ENCODE peak calls at places on chromosomes 7 and 10, in nine cellular contexts. B, F, N, R, C, X, H, P and W are unnamed samples.

GRCh38 chr10:98394855-98395440 is 20.0 kb downstream of the PYROXD2 start:
- DNase-seq in B (no peak), F (no peak), N (no peak), R (no peak), C (no peak), X (no peak), H (peak), P (no peak), W (no peak)

GRCh38 chr10:107727762-107728317 is 563.3 kb upstream of the SORCS1 start:
- DNase-seq in B (peak), F (no peak), N (no peak), R (no peak), C (no peak), X (no peak), H (peak), P (no peak), W (no peak)

GRCh38 chr10:48231178-48231577 is 43.3 kb downstream of the FRMPD2 start:
- DNase-seq in B (no peak), F (no peak), N (no peak), R (no peak), C (no peak), X (no peak), H (no peak), P (no peak), W (no peak)

GRCh38 chr10:118840071-118840775 is 85.5 kb upstream of the CACUL1 start:
- DNase-seq in B (peak), F (no peak), N (peak), R (no peak), C (no peak), X (no peak), H (no peak), P (no peak), W (no peak)

GRCh38 chr10:103739039-103739764 is 116.2 kb downstream of the SH3PXD2A start:
- DNase-seq in B (peak), F (peak), N (no peak), R (no peak), C (no peak), X (no peak), H (peak), P (peak), W (peak)

GRCh38 chr10:75043256-75044121 is 68.0 kb upstream of the SAMD8 start:
- DNase-seq in B (no peak), F (no peak), N (no peak), R (peak), C (peak), X (no peak), H (no peak), P (no peak), W (peak)

GRCh38 chr7:69906309-69906995 is 308.2 kb downstream of the AUTS2 start:
- DNase-seq in B (no peak), F (no peak), N (no peak), R (no peak), C (no peak), X (no peak), H (peak), P (no peak), W (no peak)

GRCh38 chr7:44261239-44261638 is 60.5 kb downstream of the YKT6 start:
- DNase-seq in B (no peak), F (no peak), N (no peak), R (no peak), C (no peak), X (no peak), H (no peak), P (no peak), W (no peak)

GRCh38 chr10:129780901-129781795 is 182.9 kb downstream of the EBF3 start:
- DNase-seq in B (no peak), F (no peak), N (no peak), R (no peak), C (no peak), X (peak), H (no peak), P (no peak), W (no peak)

GRCh38 chr7:121531175-121532070 is 135.3 kb upstream of the FAM3C start:
- DNase-seq in B (peak), F (no peak), N (no peak), R (no peak), C (no peak), X (no peak), H (no peak), P (no peak), W (no peak)

GRCh38 chr7:128145191-128145590 is 95.9 kb upstream of the LEP start:
- DNase-seq in B (no peak), F (no peak), N (no peak), R (no peak), C (no peak), X (no peak), H (no peak), P (no peak), W (no peak)

GRCh38 chr7:44318296-44318695 is 7.1 kb downstream of the CAMK2B start:
- DNase-seq in B (no peak), F (no peak), N (no peak), R (no peak), C (no peak), X (no peak), H (no peak), P (no peak), W (no peak)

GRCh38 chr7:142477079-142477651 is 219.3 kb upstream of the PRSS58 start:
- DNase-seq in B (no peak), F (no peak), N (no peak), R (no peak), C (no peak), X (no peak), H (peak), P (no peak), W (no peak)

GRCh38 chr10:60299961-60300883 is 89.5 kb downstream of the ANK3 start:
- DNase-seq in B (no peak), F (no peak), N (no peak), R (no peak), C (no peak), X (no peak), H (no peak), P (peak), W (peak)

GRCh38 chr7:23696916-23697441 is 13.0 kb upstream of the STK31 start:
- DNase-seq in B (peak), F (no peak), N (peak), R (peak), C (peak), X (peak), H (peak), P (peak), W (peak)

GRCh38 chr7:149874644-149875028 is 867 bp downstream of the ATP6V0E2 start:
- DNase-seq in B (peak), F (no peak), N (no peak), R (no peak), C (no peak), X (no peak), H (no peak), P (no peak), W (peak)

GRCh38 chr10:21281765-21282484 is 243.6 kb downstream of the SKIDA1 start:
- DNase-seq in B (no peak), F (no peak), N (no peak), R (no peak), C (no peak), X (no peak), H (no peak), P (no peak), W (peak)

GRCh38 chr10:132252412-132252811 is 55.3 kb downstream of the STK32C start:
- DNase-seq in B (no peak), F (no peak), N (no peak), R (no peak), C (no peak), X (no peak), H (no peak), P (no peak), W (no peak)

GRCh38 chr10:127600479-127600878 is 51.4 kb downstream of the NPS start:
- DNase-seq in B (peak), F (no peak), N (no peak), R (no peak), C (no peak), X (no peak), H (no peak), P (peak), W (peak)

GRCh38 chr10:75466886-75467285 is 35.5 kb downstream of the LRMDA start:
- DNase-seq in B (peak), F (peak), N (no peak), R (no peak), C (no peak), X (no peak), H (peak), P (no peak), W (no peak)

GRCh38 chr10:34713875-34714274 is 101.2 kb downstream of the PARD3 start:
- DNase-seq in B (peak), F (no peak), N (no peak), R (no peak), C (no peak), X (no peak), H (peak), P (no peak), W (no peak)

GRCh38 chr7:130593033-130593432 is 75.5 kb downstream of the COPG2 start:
- DNase-seq in B (peak), F (no peak), N (no peak), R (no peak), C (no peak), X (no peak), H (no peak), P (no peak), W (no peak)

GRCh38 chr10:126670886-126671285 is 393 bp upstream of the C10orf90 start:
- DNase-seq in B (no peak), F (no peak), N (no peak), R (no peak), C (no peak), X (no peak), H (no peak), P (no peak), W (no peak)

GRCh38 chr7:11811709-11812108 is 20.3 kb downstream of the THSD7A start:
- DNase-seq in B (no peak), F (no peak), N (no peak), R (no peak), C (no peak), X (no peak), H (no peak), P (no peak), W (no peak)

GRCh38 chr10:89086801-89087513 is 96.4 kb downstream of the FAS start:
- DNase-seq in B (no peak), F (no peak), N (no peak), R (no peak), C (no peak), X (peak), H (peak), P (no peak), W (peak)

GRCh38 chr7:47586925-47587324 is 5.0 kb upstream of the TNS3 start:
- DNase-seq in B (no peak), F (no peak), N (no peak), R (no peak), C (no peak), X (no peak), H (no peak), P (no peak), W (no peak)

GRCh38 chr10:63887026-63887589 is 365.9 kb downstream of the REEP3 start:
- DNase-seq in B (no peak), F (no peak), N (peak), R (no peak), C (no peak), X (no peak), H (no peak), P (no peak), W (peak)

GRCh38 chr10:15293862-15294835 is 76.9 kb downstream of the FAM171A1 start:
- DNase-seq in B (no peak), F (no peak), N (no peak), R (no peak), C (no peak), X (no peak), H (peak), P (no peak), W (no peak)

GRCh38 chr7:111893190-111893589 is 313.0 kb downstream of the DOCK4 start:
- DNase-seq in B (no peak), F (no peak), N (no peak), R (no peak), C (no peak), X (no peak), H (no peak), P (no peak), W (no peak)

GRCh38 chr10:115093776-115094361 is 704 bp downstream of the ATRNL1 start:
- DNase-seq in B (no peak), F (no peak), N (no peak), R (no peak), C (no peak), X (peak), H (no peak), P (peak), W (peak)

GRCh38 chr7:3068568-3068967 is 24.9 kb upstream of the CARD11 start:
- DNase-seq in B (no peak), F (no peak), N (no peak), R (no peak), C (no peak), X (no peak), H (no peak), P (no peak), W (no peak)

GRCh38 chr10:79488303-79488702 is 24.0 kb upstream of the EIF5AL1 start:
- DNase-seq in B (peak), F (peak), N (peak), R (no peak), C (no peak), X (peak), H (peak), P (no peak), W (no peak)

GRCh38 chr10:43866712-43867111 is 218.0 kb upstream of the ZNF32 start:
- DNase-seq in B (no peak), F (no peak), N (no peak), R (no peak), C (no peak), X (no peak), H (no peak), P (no peak), W (no peak)

GRCh38 chr10:28906011-28906411 is 228.7 kb downstream of the BAMBI start:
- DNase-seq in B (no peak), F (no peak), N (no peak), R (no peak), C (no peak), X (no peak), H (no peak), P (no peak), W (no peak)

GRCh38 chr10:16948335-16948734 is 131.1 kb upstream of the RSU1 start:
- DNase-seq in B (no peak), F (no peak), N (no peak), R (peak), C (peak), X (no peak), H (no peak), P (no peak), W (no peak)

GRCh38 chr10:56653289-56653688 is 292.2 kb upstream of the ZWINT start:
- DNase-seq in B (no peak), F (no peak), N (no peak), R (no peak), C (no peak), X (no peak), H (no peak), P (no peak), W (no peak)

GRCh38 chr10:113199459-113199858 is 249.4 kb downstream of the TCF7L2 start:
- DNase-seq in B (peak), F (no peak), N (no peak), R (no peak), C (no peak), X (no peak), H (peak), P (no peak), W (no peak)

GRCh38 chr7:120521761-120522737 is 249.1 kb downstream of the KCND2 start:
- DNase-seq in B (peak), F (no peak), N (no peak), R (no peak), C (no peak), X (no peak), H (no peak), P (no peak), W (peak)

DNA sequence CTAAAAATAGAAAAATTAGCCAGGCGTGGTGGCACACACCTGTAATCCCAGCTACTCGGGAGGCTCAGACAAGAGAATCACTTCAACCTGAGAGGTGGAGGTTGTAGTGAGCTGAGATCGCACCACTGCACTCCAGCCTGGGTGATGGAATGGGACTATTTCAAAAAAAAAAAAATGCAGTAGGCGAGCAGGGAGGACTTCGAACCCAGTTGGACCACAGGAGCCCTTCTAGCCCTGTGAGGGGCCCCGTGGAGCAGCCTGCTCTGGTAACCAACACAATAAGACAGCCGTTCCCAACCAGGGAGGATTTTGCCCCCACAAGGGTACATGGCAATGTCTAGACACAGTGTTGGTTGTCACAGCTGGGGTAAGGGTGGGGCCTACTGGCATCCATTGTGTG is 64.0 kb upstream of the BTBD16 start:
- DNase-seq in B (no peak), F (no peak), N (no peak), R (no peak), C (no peak), X (no peak), H (no peak), P (no peak), W (no peak)
- H3K4me3 ChIP-seq in B (no peak), F (no peak), N (no peak), R (no peak), C (no peak), X (no peak), H (no peak), P (no peak), W (no peak)

DNA sequence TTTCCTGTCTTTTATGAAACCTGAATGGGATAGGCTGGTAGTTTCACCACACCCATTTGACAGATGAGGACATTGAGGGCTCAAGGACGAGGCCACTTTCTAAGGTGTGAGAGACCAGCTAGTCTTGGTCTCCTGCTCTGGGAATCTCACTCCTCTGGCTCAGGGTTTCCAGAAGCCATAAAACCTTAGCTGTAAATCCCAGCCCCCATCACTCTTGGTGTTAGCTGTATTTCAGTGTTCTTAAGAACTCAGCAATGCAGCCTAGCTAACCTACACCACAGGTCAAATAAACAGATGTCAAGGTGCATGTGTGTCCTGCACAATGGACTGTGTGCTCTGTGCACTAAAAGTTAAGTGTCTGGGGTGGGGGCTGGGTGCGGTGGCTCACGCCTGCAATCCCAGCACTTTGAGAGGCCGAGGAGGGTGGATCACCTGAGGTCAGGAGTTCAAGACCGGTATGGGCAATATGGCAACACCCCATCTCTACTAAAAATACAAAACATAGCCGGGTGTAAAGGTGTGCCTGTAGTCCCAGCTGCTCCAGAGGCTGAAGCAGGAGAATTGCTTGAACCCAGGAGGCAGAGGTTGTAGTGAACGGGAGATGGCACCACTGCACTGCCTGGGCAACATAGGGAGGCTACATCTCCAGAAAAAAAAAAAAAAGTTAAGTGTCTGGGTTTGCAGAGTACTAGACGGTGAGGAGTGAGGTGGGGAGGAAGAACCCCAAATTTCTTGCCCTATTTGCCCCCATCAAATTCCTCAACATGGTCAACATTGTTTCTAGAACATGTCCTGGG is 547 bp upstream of the EPO start:
- DNase-seq in B (peak), F (no peak), N (no peak), R (no peak), C (no peak), X (no peak), H (peak), P (no peak), W (no peak)
- H3K4me3 ChIP-seq in B (no peak), F (no peak), N (no peak), R (no peak), C (no peak), X (no peak), H (peak), P (no peak), W (peak)

DNA sequence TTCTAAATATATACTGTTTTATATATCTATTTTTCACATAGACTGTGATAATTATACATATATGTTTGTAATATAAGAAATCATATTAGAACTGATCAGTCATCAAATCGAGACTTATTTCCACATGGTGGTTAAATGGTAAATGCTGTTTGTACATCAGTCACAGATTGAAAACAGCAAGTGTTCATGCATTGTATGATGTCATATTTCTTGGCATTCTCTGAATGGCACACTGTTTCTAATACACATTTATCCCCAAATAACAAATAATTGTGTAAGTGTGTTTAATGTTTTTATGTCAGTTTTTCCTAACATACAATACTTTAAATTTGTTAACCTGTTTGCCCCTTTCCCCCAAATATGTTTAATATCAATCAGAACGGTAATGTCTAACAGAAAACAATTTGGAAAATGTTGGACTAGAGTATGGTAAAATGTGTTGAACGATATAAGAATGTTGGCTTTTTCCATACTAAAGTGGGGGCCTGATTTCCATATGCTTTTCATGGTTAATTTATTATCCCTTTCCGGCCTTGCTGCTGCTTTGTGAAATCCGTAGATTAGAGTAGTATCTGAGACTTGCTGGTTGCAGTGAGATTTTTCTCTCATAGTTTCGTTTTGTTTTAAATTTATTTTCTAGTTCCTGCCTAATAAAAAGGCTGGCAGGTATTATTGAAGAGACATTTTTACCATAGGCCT is 23.6 kb downstream of the RAB18 start:
- DNase-seq in B (no peak), F (no peak), N (no peak), R (no peak), C (no peak), X (no peak), H (no peak), P (no peak), W (no peak)
- H3K4me3 ChIP-seq in B (no peak), F (no peak), N (no peak), R (no peak), C (no peak), X (no peak), H (no peak), P (no peak), W (no peak)

DNA sequence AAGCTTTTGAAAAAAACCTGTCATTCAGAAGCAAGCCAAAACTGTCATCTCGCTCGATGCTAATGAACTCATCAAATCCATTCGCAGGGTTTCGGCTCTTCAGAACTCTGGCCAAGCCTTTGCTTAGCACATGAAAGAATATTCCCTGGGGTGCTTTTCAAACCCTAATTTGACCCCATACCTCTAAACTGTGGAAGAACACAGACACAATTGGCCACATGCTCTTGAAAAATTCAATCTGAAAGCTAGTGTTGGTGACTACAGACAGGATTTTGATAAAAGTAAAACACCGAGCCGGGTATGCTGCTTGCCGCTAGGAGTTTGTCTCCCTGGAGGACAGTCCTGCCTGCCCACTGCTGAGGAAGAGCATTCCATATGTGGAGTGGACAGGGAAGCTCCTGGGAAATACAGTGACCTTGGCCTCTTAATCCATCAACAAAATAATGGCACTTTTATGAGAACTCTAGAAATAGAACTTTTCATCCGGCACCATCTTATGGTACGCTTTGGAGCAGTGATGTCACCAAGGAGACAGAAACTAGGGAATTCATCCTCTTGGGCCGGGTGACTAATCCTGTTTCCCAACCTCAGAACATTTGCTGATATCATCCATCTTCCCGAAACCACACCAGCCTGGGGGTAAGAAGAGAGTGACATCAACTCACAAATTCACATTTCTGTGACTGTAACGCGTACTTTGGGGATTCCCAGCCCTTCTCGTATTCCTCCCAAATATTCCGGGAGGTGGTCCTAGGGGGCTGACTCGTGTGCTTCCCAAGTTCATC is 34.2 kb downstream of the MTURN start:
- DNase-seq in B (peak), F (peak), N (no peak), R (no peak), C (no peak), X (no peak), H (peak), P (no peak), W (peak)
- H3K4me3 ChIP-seq in B (no peak), F (no peak), N (no peak), R (no peak), C (no peak), X (no peak), H (no peak), P (no peak), W (no peak)